ENCODE peak calls at places on chromosomes 5 and 9, in four cellular contexts. One of them, this sample, is unnamed.

GRCh38 chr9:136588663-136589464 is 43.0 kb upstream of the NOTCH1 start:
- DNase-seq in CD8-positive, alpha-beta T cell: no peak
- DNase-seq in left ventricle myocardium inferior: no peak
- DNase-seq in MM.1S: no peak
- DNase-seq in this sample: no peak

GRCh38 chr9:138037140-138037539 is 159.6 kb downstream of the CACNA1B start:
- DNase-seq in CD8-positive, alpha-beta T cell: no peak
- DNase-seq in left ventricle myocardium inferior: no peak
- DNase-seq in MM.1S: no peak
- DNase-seq in this sample: no peak

GRCh38 chr5:40401965-40402364 is 277.8 kb upstream of the PTGER4 start:
- DNase-seq in CD8-positive, alpha-beta T cell: no peak
- DNase-seq in left ventricle myocardium inferior: no peak
- DNase-seq in MM.1S: no peak
- DNase-seq in this sample: no peak

GRCh38 chr5:57221049-57221568 is 47.2 kb downstream of the GPBP1 start:
- DNase-seq in CD8-positive, alpha-beta T cell: no peak
- DNase-seq in left ventricle myocardium inferior: no peak
- DNase-seq in MM.1S: peak
- DNase-seq in this sample: peak

GRCh38 chr9:109972026-109973005 is 192.3 kb downstream of the PALM2AKAP2 start:
- DNase-seq in CD8-positive, alpha-beta T cell: no peak
- DNase-seq in left ventricle myocardium inferior: no peak
- DNase-seq in MM.1S: peak
- DNase-seq in this sample: no peak

GRCh38 chr5:125609011-125609410 is 814.2 kb upstream of the GRAMD2B start:
- DNase-seq in CD8-positive, alpha-beta T cell: no peak
- DNase-seq in left ventricle myocardium inferior: no peak
- DNase-seq in MM.1S: no peak
- DNase-seq in this sample: no peak

GRCh38 chr5:78795757-78796156 is 147.2 kb upstream of the LHFPL2 start:
- DNase-seq in CD8-positive, alpha-beta T cell: no peak
- DNase-seq in left ventricle myocardium inferior: no peak
- DNase-seq in MM.1S: no peak
- DNase-seq in this sample: peak

GRCh38 chr5:79582186-79582585 is 30.1 kb upstream of the TENT2 start:
- DNase-seq in CD8-positive, alpha-beta T cell: no peak
- DNase-seq in left ventricle myocardium inferior: no peak
- DNase-seq in MM.1S: no peak
- DNase-seq in this sample: no peak

GRCh38 chr5:83827111-83827541 is 106.5 kb upstream of the HAPLN1 start:
- DNase-seq in CD8-positive, alpha-beta T cell: no peak
- DNase-seq in left ventricle myocardium inferior: no peak
- DNase-seq in MM.1S: no peak
- DNase-seq in this sample: peak

GRCh38 chr5:160441352-160441781 is 19.7 kb downstream of the PTTG1 start:
- DNase-seq in CD8-positive, alpha-beta T cell: no peak
- DNase-seq in left ventricle myocardium inferior: no peak
- DNase-seq in MM.1S: no peak
- DNase-seq in this sample: no peak

GRCh38 chr5:111782171-111782570 is 25.2 kb upstream of the NREP start:
- DNase-seq in CD8-positive, alpha-beta T cell: no peak
- DNase-seq in left ventricle myocardium inferior: no peak
- DNase-seq in MM.1S: no peak
- DNase-seq in this sample: peak

GRCh38 chr5:6742081-6742758 is 29.0 kb downstream of the TENT4A start:
- DNase-seq in CD8-positive, alpha-beta T cell: no peak
- DNase-seq in left ventricle myocardium inferior: no peak
- DNase-seq in MM.1S: no peak
- DNase-seq in this sample: no peak

GRCh38 chr9:136840877-136841645 is 1.2 kb upstream of the AJM1 start:
- DNase-seq in CD8-positive, alpha-beta T cell: no peak
- DNase-seq in left ventricle myocardium inferior: no peak
- DNase-seq in MM.1S: no peak
- DNase-seq in this sample: peak

GRCh38 chr9:125629451-125629850 is 77.6 kb downstream of the MAPKAP1 start:
- DNase-seq in CD8-positive, alpha-beta T cell: no peak
- DNase-seq in left ventricle myocardium inferior: no peak
- DNase-seq in MM.1S: no peak
- DNase-seq in this sample: no peak

GRCh38 chr5:27612161-27612560 is 573.8 kb upstream of the CDH9 start:
- DNase-seq in CD8-positive, alpha-beta T cell: no peak
- DNase-seq in left ventricle myocardium inferior: no peak
- DNase-seq in MM.1S: no peak
- DNase-seq in this sample: no peak

GRCh38 chr9:78973906-78974305 is 597.9 kb upstream of the TLE4 start:
- DNase-seq in CD8-positive, alpha-beta T cell: no peak
- DNase-seq in left ventricle myocardium inferior: no peak
- DNase-seq in MM.1S: peak
- DNase-seq in this sample: peak

GRCh38 chr5:126656397-126657007 is 55.8 kb downstream of the PHAX start:
- DNase-seq in CD8-positive, alpha-beta T cell: no peak
- DNase-seq in left ventricle myocardium inferior: no peak
- DNase-seq in MM.1S: peak
- DNase-seq in this sample: peak

GRCh38 chr5:68333649-68334549 is 118.3 kb downstream of the PIK3R1 start:
- DNase-seq in CD8-positive, alpha-beta T cell: no peak
- DNase-seq in left ventricle myocardium inferior: no peak
- DNase-seq in MM.1S: no peak
- DNase-seq in this sample: peak

GRCh38 chr5:66877843-66878242 is 281.6 kb downstream of the MAST4 start:
- DNase-seq in CD8-positive, alpha-beta T cell: no peak
- DNase-seq in left ventricle myocardium inferior: no peak
- DNase-seq in MM.1S: no peak
- DNase-seq in this sample: peak

GRCh38 chr5:62829241-62829986 is 250.8 kb downstream of the LRRC70 start:
- DNase-seq in CD8-positive, alpha-beta T cell: no peak
- DNase-seq in left ventricle myocardium inferior: no peak
- DNase-seq in MM.1S: no peak
- DNase-seq in this sample: no peak

GRCh38 chr9:130962418-130963316 is 23.6 kb upstream of the FIBCD1 start:
- DNase-seq in CD8-positive, alpha-beta T cell: no peak
- DNase-seq in left ventricle myocardium inferior: no peak
- DNase-seq in MM.1S: no peak
- DNase-seq in this sample: peak

GRCh38 chr5:34483442-34484033 is 172.6 kb upstream of the RAI14 start:
- DNase-seq in CD8-positive, alpha-beta T cell: no peak
- DNase-seq in left ventricle myocardium inferior: no peak
- DNase-seq in MM.1S: no peak
- DNase-seq in this sample: no peak

GRCh38 chr5:163687421-163687820 is 182.0 kb downstream of the MAT2B start:
- DNase-seq in CD8-positive, alpha-beta T cell: no peak
- DNase-seq in left ventricle myocardium inferior: no peak
- DNase-seq in MM.1S: no peak
- DNase-seq in this sample: no peak

GRCh38 chr5:1750469-1750868 is 49.2 kb downstream of the MRPL36 start:
- DNase-seq in CD8-positive, alpha-beta T cell: no peak
- DNase-seq in left ventricle myocardium inferior: no peak
- DNase-seq in MM.1S: no peak
- DNase-seq in this sample: no peak

GRCh38 chr9:136062657-136063439 is 32.2 kb downstream of the NACC2 start:
- DNase-seq in CD8-positive, alpha-beta T cell: no peak
- DNase-seq in left ventricle myocardium inferior: peak
- DNase-seq in MM.1S: no peak
- DNase-seq in this sample: no peak

GRCh38 chr5:170076211-170076610 is 29.5 kb upstream of the FOXI1 start:
- DNase-seq in CD8-positive, alpha-beta T cell: no peak
- DNase-seq in left ventricle myocardium inferior: no peak
- DNase-seq in MM.1S: no peak
- DNase-seq in this sample: no peak

DNA sequence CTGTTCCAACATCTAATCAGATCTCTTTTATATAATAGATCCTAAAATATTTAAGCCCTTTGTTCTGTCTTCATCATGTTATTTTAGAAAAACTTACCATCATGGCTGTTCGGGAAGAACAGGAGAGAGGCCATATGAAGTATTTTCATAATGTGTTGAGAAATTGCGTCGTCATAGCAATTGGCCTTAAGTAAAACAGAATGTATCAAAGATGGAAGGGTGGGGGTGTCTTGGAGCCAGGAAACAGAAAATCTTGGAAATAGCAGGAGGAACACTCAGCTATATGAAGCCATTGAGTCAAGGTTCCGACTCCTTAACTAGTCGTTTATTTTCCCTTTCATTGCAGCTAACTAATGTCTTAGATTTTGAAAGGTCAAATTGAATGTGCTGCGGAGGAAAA is 1.3 kb downstream of the SPTAN1 start:
- DNase-seq in CD8-positive, alpha-beta T cell: no peak
- DNase-seq in left ventricle myocardium inferior: no peak
- DNase-seq in MM.1S: no peak
- DNase-seq in this sample: peak
- H3K4me3 ChIP-seq in CD8-positive, alpha-beta T cell: peak
- H3K4me3 ChIP-seq in left ventricle myocardium inferior: peak
- H3K4me3 ChIP-seq in MM.1S: peak
- H3K4me3 ChIP-seq in this sample: peak

GRCh38 chr5:109234381-109234780 is 175.4 kb downstream of the PJA2 start:
- DNase-seq in CD8-positive, alpha-beta T cell: no peak
- DNase-seq in left ventricle myocardium inferior: no peak
- DNase-seq in MM.1S: no peak
- DNase-seq in this sample: no peak
- H3K4me3 ChIP-seq in CD8-positive, alpha-beta T cell: no peak
- H3K4me3 ChIP-seq in left ventricle myocardium inferior: no peak
- H3K4me3 ChIP-seq in MM.1S: no peak
- H3K4me3 ChIP-seq in this sample: no peak

DNA sequence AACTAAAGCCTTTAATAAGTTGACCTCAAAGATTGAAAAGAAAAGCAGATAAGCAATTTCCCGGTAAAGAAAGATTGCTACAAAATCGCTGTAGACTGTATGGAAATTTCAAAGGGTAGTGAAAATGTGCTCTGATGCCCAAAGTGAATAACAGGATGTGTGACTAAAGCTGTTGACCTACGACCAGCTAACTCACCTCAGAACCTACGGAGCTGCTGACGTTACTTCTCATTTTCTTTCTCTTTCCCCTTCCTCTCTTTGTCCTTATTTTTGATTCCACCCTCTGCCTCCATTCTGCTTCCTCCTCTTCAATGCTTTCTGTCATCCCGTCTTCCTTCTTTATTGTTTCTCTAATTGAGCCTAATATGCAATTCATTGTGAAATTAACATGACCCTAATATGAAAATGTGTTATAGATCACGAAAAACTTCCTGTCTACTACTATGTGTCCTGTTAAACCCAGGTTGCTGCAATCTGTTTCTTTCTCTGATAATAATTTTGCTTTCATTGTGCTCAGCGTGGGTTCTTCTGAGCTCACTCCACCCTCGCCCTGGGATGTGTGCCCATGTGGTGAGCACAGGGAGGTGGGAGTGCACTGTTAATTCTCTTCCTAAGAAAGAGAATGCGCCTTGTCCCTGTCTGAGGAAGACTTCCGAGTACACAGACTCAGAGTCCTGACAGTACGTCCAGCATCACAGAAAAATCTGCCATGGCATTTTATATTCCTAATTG is 103.0 kb downstream of the PDE4D start:
- DNase-seq in CD8-positive, alpha-beta T cell: no peak
- DNase-seq in left ventricle myocardium inferior: no peak
- DNase-seq in MM.1S: peak
- DNase-seq in this sample: peak
- H3K4me3 ChIP-seq in CD8-positive, alpha-beta T cell: no peak
- H3K4me3 ChIP-seq in left ventricle myocardium inferior: peak
- H3K4me3 ChIP-seq in MM.1S: no peak
- H3K4me3 ChIP-seq in this sample: no peak

DNA sequence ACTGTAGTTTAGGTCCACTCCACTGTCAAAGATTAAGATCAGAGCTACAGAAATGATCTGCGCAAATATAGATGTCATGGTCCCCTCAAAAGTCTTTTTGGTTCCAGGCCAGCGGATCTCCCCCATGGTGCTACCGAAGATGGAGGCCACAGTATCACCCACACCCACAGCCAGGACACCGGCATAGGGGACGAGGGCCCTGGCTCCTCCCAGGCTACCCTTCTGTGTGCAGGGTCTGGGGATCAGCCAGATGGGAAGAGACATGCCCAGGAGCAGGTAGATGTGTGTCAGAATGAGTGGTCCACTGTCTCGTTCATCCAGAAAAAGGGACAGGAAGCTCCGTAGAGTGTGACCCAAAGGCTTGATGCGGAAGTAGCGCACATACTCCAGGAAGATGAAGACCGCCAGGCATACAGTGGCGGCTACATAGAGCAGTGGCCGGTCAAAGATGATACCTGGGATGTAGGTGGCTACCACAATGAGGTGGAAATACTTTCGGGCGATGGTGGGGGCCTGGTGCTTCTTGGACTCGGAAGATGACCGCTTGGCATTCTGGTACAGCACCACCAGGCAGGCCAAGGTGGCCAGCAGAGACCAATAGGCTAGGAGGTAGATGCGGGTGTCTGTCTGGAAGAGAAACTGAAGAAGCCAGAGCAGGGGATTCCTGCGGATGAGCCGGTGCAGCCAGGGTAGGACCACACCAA is 1.5 kb downstream of the DOLK start:
- DNase-seq in CD8-positive, alpha-beta T cell: no peak
- DNase-seq in left ventricle myocardium inferior: no peak
- DNase-seq in MM.1S: no peak
- DNase-seq in this sample: no peak
- H3K4me3 ChIP-seq in CD8-positive, alpha-beta T cell: no peak
- H3K4me3 ChIP-seq in left ventricle myocardium inferior: peak
- H3K4me3 ChIP-seq in MM.1S: peak
- H3K4me3 ChIP-seq in this sample: no peak

GRCh38 chr9:4982720-4983482 is 2.2 kb upstream of the JAK2 start:
- DNase-seq in CD8-positive, alpha-beta T cell: no peak
- DNase-seq in left ventricle myocardium inferior: no peak
- DNase-seq in MM.1S: no peak
- DNase-seq in this sample: no peak
- H3K4me3 ChIP-seq in CD8-positive, alpha-beta T cell: no peak
- H3K4me3 ChIP-seq in left ventricle myocardium inferior: no peak
- H3K4me3 ChIP-seq in MM.1S: no peak
- H3K4me3 ChIP-seq in this sample: no peak

This sample was measured in astrocyte of the spinal cord.